ENCODE peak calls at places on chromosomes 1 and 21, in four cellular contexts. F, A, M and E are unnamed samples.

GRCh38 chr1:15440357-15440756 is 2.1 kb downstream of the CTRC start:
- DNase-seq in M (no peak), F (no peak), A (no peak), E (no peak)

GRCh38 chr1:47024138-47024856 is 828 bp downstream of the CYP4X1 start:
- DNase-seq in A (no peak), M (no peak), F (no peak), E (peak; percentile 32)

GRCh38 chr1:156076609-156077429 is 5.4 kb downstream of the MEX3A start:
- DNase-seq in M (no peak), A (peak; percentile 78), F (no peak), E (no peak)

GRCh38 chr1:47710075-47711071 is 272.5 kb downstream of the FOXD2 start:
- DNase-seq in M (peak; percentile 49), A (peak; percentile 84), F (peak; percentile 51), E (peak; percentile 8)

GRCh38 chr1:56453722-56454078 is 125.7 kb downstream of the PLPP3 start:
- DNase-seq in F (no peak), A (no peak), M (no peak), E (no peak)

GRCh38 chr1:43688109-43688387 is 19.3 kb upstream of the ST3GAL3 start:
- DNase-seq in M (no peak), A (no peak), F (no peak), E (no peak)

GRCh38 chr1:236103059-236103458 is 38.2 kb upstream of the NID1 start:
- DNase-seq in A (no peak), M (no peak), F (no peak), E (no peak)

GRCh38 chr1:231011963-231012362 is 28.1 kb downstream of the FAM89A start:
- DNase-seq in F (no peak), A (no peak), M (no peak), E (no peak)

GRCh38 chr1:193408782-193409293 is 222.4 kb upstream of the B3GALT2 start:
- DNase-seq in M (peak; percentile 43), F (peak; percentile 21), A (peak; percentile 81), E (no peak)

GRCh38 chr1:203381151-203381751 is 30.3 kb upstream of the FMOD start:
- DNase-seq in A (no peak), M (no peak), F (no peak), E (no peak)

GRCh38 chr1:154955039-154955717 is 721 bp downstream of the PBXIP1 start:
- DNase-seq in A (peak; percentile 80), M (peak; percentile 60), F (no peak), E (peak; percentile 97)

GRCh38 chr21:45449658-45450502 is 44.9 kb downstream of the COL18A1 start:
- DNase-seq in A (no peak), F (no peak), M (no peak), E (no peak)

GRCh38 chr1:93021539-93022134 is 57.4 kb upstream of the MTF2 start:
- DNase-seq in M (peak; percentile 48), F (no peak), A (no peak), E (peak; percentile 69)

GRCh38 chr1:24295547-24295946 is 23.6 kb upstream of the GRHL3 start:
- DNase-seq in F (no peak), A (no peak), M (no peak), E (no peak)

GRCh38 chr1:33470495-33471012 is 1.9 kb upstream of the ZSCAN20 start:
- DNase-seq in M (peak; percentile 68), A (peak; percentile 88), F (peak; percentile 81), E (peak; percentile 71)

GRCh38 chr1:156889802-156890585 is 3.5 kb upstream of the PEAR1 start:
- DNase-seq in M (peak; percentile 87), A (peak; percentile 89), F (peak; percentile 62), E (peak; percentile 23)

GRCh38 chr1:110390096-110390495 is 730 bp downstream of the SLC16A4 start:
- DNase-seq in A (peak; percentile 83), M (peak; percentile 79), F (no peak), E (no peak)

GRCh38 chr21:43591468-43592050 is 67.7 kb downstream of the HSF2BP start:
- DNase-seq in M (peak; percentile 72), F (no peak), A (no peak), E (no peak)

GRCh38 chr1:73998348-73998959 is 199.5 kb downstream of the LRRIQ3 start:
- DNase-seq in F (no peak), M (peak; percentile 41), A (no peak), E (peak; percentile 51)

GRCh38 chr1:155882235-155882634 is 22.9 kb downstream of the SYT11 start:
- DNase-seq in M (no peak), A (no peak), F (no peak), E (no peak)

GRCh38 chr21:18253252-18253651 is 8.6 kb downstream of the CHODL start:
- DNase-seq in F (no peak), M (no peak), A (no peak), E (no peak)

GRCh38 chr1:182615468-182616129 is 11.4 kb upstream of the RGS16 start:
- DNase-seq in M (no peak), F (no peak), A (peak; percentile 82), E (peak; percentile 67)

GRCh38 chr1:207959141-207959825 is 48.4 kb upstream of the CD34 start:
- DNase-seq in A (peak; percentile 94), M (no peak), F (peak; percentile 64), E (no peak)

GRCh38 chr1:1092890-1093609 is 18.9 kb upstream of the RNF223 start:
- DNase-seq in A (no peak), M (no peak), F (no peak), E (no peak)

GRCh38 chr1:201307760-201308499 is 24.6 kb downstream of the PKP1 start:
- DNase-seq in M (peak; percentile 37), A (no peak), F (peak; percentile 92), E (no peak)

GRCh38 chr1:163173121-163173520 is 29.6 kb downstream of the RGS5 start:
- DNase-seq in M (no peak), A (no peak), F (no peak), E (no peak)

GRCh38 chr1:161176468-161177111 is 717 bp downstream of the B4GALT3 start:
- DNase-seq in A (no peak), F (no peak), M (no peak), E (no peak)

GRCh38 chr1:204713541-204713940 is 28.0 kb upstream of the LRRN2 start:
- DNase-seq in F (no peak), M (no peak), A (no peak), E (no peak)

GRCh38 chr1:89631756-89632155 is 1.2 kb upstream of the LRRC8C start:
- DNase-seq in F (no peak), A (no peak), M (no peak), E (no peak)

GRCh38 chr1:112397051-112397471 is 1.0 kb downstream of the CTTNBP2NL start:
- DNase-seq in M (no peak), F (no peak), A (no peak), E (no peak)
- H3K4me3 ChIP-seq in M (peak overlapping the region; percentile 98), F (peak overlapping the region; percentile 84), A (peak overlapping the region; percentile 63), E (peak overlapping the region; percentile 94)

GRCh38 chr1:239998312-239998649 is 93.4 kb upstream of the FMN2 start:
- DNase-seq in A (no peak), F (no peak), M (no peak), E (no peak)
- H3K4me3 ChIP-seq in A (peak overlapping the region; percentile 2), F (no peak overlapping the region), M (peak overlapping the region; percentile 63), E (no peak overlapping the region)

GRCh38 chr1:9291914-9292360 is 757 bp upstream of the SPSB1 start:
- DNase-seq in M (peak; percentile 42), A (peak; percentile 83), F (peak; percentile 44), E (no peak)
- H3K4me3 ChIP-seq in M (peak overlapping the region; percentile 96), A (peak overlapping the region; percentile 83), F (peak overlapping the region; percentile 29), E (no peak overlapping the region)

DNA sequence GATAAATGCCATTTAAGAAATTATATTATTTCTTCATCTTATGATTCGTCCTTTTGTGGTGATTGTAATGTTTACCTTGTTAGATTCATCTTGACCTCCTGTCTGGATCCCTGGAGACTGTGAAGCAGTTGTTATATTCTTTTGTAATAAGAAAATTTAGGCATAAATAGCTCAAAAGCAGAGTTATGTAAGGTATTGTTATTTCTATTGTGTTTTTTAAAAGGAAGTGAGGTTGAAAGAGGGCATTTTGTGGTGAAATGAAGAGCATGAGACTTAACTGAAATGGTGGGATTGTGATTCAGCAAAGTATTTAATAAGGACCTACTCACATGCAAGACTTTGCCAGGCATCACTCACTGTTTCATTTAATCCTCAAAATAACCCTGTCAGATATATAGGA is 104.0 kb downstream of the PDE4B start:
- DNase-seq in M (no peak), F (no peak), A (no peak), E (no peak)
- H3K4me3 ChIP-seq in M (no peak overlapping the region), F (no peak overlapping the region), A (no peak overlapping the region), E (no peak overlapping the region)

DNA sequence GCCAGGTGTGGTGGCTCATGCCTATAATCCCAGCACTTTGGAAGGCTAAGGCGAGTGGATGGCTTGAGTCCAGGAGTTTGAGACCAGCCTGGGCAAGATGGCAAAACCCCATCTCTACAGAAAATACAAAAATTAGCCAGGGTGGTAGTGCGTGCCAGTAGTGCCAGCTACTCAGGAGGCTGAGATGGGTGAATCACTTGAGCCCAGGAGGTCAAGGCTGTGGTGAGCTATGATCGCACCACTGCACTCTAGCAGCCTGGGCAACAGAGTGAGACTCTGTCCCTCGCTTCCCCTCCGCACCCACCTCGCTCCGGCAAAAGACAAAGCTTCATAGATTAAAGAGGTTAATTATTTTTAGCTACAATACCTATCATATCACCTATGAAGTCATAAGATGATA is 100.0 kb downstream of the HHAT start:
- DNase-seq in F (no peak), A (no peak), M (no peak), E (no peak)
- H3K4me3 ChIP-seq in F (no peak overlapping the region), A (no peak overlapping the region), M (no peak overlapping the region), E (no peak overlapping the region)

GRCh38 chr1:209802780-209803152 is 3.2 kb downstream of the IRF6 start:
- DNase-seq in F (no peak), A (no peak), M (no peak), E (no peak)
- H3K4me3 ChIP-seq in F (no peak overlapping the region), A (no peak overlapping the region), M (no peak overlapping the region), E (no peak overlapping the region)

DNA sequence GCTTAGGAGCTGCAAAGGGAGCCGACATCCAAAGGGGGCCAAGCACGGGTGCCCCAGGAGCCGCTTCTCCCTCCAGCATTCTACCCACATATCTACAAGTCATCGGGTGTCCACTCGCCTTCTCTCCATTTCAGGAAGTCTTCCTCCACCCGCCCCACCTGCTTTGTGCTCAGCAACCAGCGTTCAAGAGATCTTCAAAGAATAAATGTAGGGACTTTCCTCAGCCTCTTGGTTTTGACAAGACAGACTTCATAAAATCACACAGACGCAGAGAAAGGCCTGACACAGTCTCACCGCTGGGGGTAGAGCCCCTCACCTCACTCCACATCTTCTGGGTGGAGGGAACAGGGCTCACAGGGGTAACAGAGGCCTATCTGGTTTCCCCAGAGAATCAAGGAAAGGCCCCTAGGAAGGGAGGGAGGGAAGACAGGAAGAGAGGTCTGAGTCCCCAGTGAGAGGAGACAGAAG is 49.5 kb downstream of the SSBP3 start:
- DNase-seq in F (no peak), M (no peak), A (no peak), E (no peak)
- H3K4me3 ChIP-seq in F (no peak overlapping the region), M (no peak overlapping the region), A (no peak overlapping the region), E (no peak overlapping the region)

GRCh38 chr1:220528679-220529529 is 968 bp downstream of the MARK1 start:
- DNase-seq in M (no peak), A (peak; percentile 60), F (peak; percentile 17), E (no peak)

GRCh38 chr1:220526294-220526693 is 1.6 kb upstream of the MARK1 start:
- DNase-seq in A (no peak), F (no peak), M (no peak), E (no peak)

GRCh38 chr1:220527279-220528048 is 472 bp upstream of the MARK1 start:
- DNase-seq in A (peak; percentile 67), M (no peak), F (peak; percentile 18), E (no peak)

GRCh38 chr1:220528049-220528678 is at the start of gene MARK1:
- DNase-seq in F (peak; percentile 28), A (peak; percentile 87), M (no peak), E (no peak)

GRCh38 chr1:220529530-220529920 is 1.6 kb downstream of the MARK1 start:
- DNase-seq in M (no peak), A (no peak), F (no peak), E (no peak)
- H3K4me3 ChIP-seq in M (no peak overlapping the region), A (peak overlapping the region; percentile 85), F (no peak overlapping the region), E (no peak overlapping the region)

GRCh38 chr1:179030130-179030529 is 4.4 kb downstream of the FAM20B start:
- DNase-seq in A (no peak), M (no peak), F (no peak), E (no peak)
- H3K4me3 ChIP-seq in A (no peak overlapping the region), M (no peak overlapping the region), F (no peak overlapping the region), E (no peak overlapping the region)